ENCODE peak calls at places on chromosomes 12 and 14, in nine cellular contexts. One of them, this sample, is unnamed.
A peak's percentile ranks its signal among the peaks of the same experiment; 100 is the strongest.

GRCh38 chr12:85016423-85016822 is 19.7 kb downstream of the TSPAN19 start:
- DNase-seq in CD8-positive, alpha-beta memory T cell: no peak
- DNase-seq in stomach: no peak
- DNase-seq in heart right ventricle: no peak
- DNase-seq in naive thymus-derived CD4-positive, alpha-beta T cell: no peak
- DNase-seq in mesendoderm: peak; percentile 8
- DNase-seq in GM23248: peak; percentile 97
- DNase-seq in CD8-positive, alpha-beta T cell: no peak
- DNase-seq in adrenal gland: no peak
- DNase-seq in this sample: no peak

GRCh38 chr12:1840561-1840960 is 20.2 kb downstream of the LRTM2 start:
- DNase-seq in CD8-positive, alpha-beta memory T cell: no peak
- DNase-seq in stomach: no peak
- DNase-seq in heart right ventricle: no peak
- DNase-seq in naive thymus-derived CD4-positive, alpha-beta T cell: no peak
- DNase-seq in mesendoderm: no peak
- DNase-seq in GM23248: no peak
- DNase-seq in CD8-positive, alpha-beta T cell: no peak
- DNase-seq in adrenal gland: no peak
- DNase-seq in this sample: no peak

GRCh38 chr14:80110721-80111120 is 100.6 kb downstream of the DIO2 start:
- DNase-seq in CD8-positive, alpha-beta memory T cell: no peak
- DNase-seq in stomach: no peak
- DNase-seq in heart right ventricle: no peak
- DNase-seq in naive thymus-derived CD4-positive, alpha-beta T cell: no peak
- DNase-seq in mesendoderm: no peak
- DNase-seq in GM23248: no peak
- DNase-seq in CD8-positive, alpha-beta T cell: no peak
- DNase-seq in adrenal gland: no peak
- DNase-seq in this sample: no peak

GRCh38 chr14:91290986-91291385 is 46.5 kb upstream of the GPR68 start:
- DNase-seq in CD8-positive, alpha-beta memory T cell: no peak
- DNase-seq in stomach: peak; percentile 67
- DNase-seq in heart right ventricle: no peak
- DNase-seq in naive thymus-derived CD4-positive, alpha-beta T cell: no peak
- DNase-seq in mesendoderm: no peak
- DNase-seq in GM23248: no peak
- DNase-seq in CD8-positive, alpha-beta T cell: no peak
- DNase-seq in adrenal gland: no peak
- DNase-seq in this sample: peak; percentile 51

GRCh38 chr12:124994435-124994975 is 1.1 kb downstream of the BRI3BP start:
- DNase-seq in CD8-positive, alpha-beta memory T cell: no peak
- DNase-seq in stomach: peak; percentile 51
- DNase-seq in heart right ventricle: no peak
- DNase-seq in naive thymus-derived CD4-positive, alpha-beta T cell: no peak
- DNase-seq in mesendoderm: peak; percentile 46
- DNase-seq in GM23248: no peak
- DNase-seq in CD8-positive, alpha-beta T cell: no peak
- DNase-seq in adrenal gland: no peak
- DNase-seq in this sample: no peak

GRCh38 chr14:100526632-100527031 is 60.6 kb downstream of the BEGAIN start:
- DNase-seq in CD8-positive, alpha-beta memory T cell: no peak
- DNase-seq in stomach: peak; percentile 23
- DNase-seq in heart right ventricle: no peak
- DNase-seq in naive thymus-derived CD4-positive, alpha-beta T cell: no peak
- DNase-seq in mesendoderm: no peak
- DNase-seq in GM23248: no peak
- DNase-seq in CD8-positive, alpha-beta T cell: no peak
- DNase-seq in adrenal gland: peak; percentile 21
- DNase-seq in this sample: no peak

GRCh38 chr12:84995646-84996045 is 40.4 kb downstream of the TSPAN19 start:
- DNase-seq in CD8-positive, alpha-beta memory T cell: no peak
- DNase-seq in stomach: no peak
- DNase-seq in heart right ventricle: no peak
- DNase-seq in naive thymus-derived CD4-positive, alpha-beta T cell: no peak
- DNase-seq in mesendoderm: no peak
- DNase-seq in GM23248: no peak
- DNase-seq in CD8-positive, alpha-beta T cell: no peak
- DNase-seq in adrenal gland: no peak
- DNase-seq in this sample: no peak

GRCh38 chr14:70096866-70097265 is 91.9 kb downstream of the SLC8A3 start:
- DNase-seq in CD8-positive, alpha-beta memory T cell: no peak
- DNase-seq in stomach: no peak
- DNase-seq in heart right ventricle: no peak
- DNase-seq in naive thymus-derived CD4-positive, alpha-beta T cell: no peak
- DNase-seq in mesendoderm: peak; percentile 63
- DNase-seq in GM23248: peak; percentile 45
- DNase-seq in CD8-positive, alpha-beta T cell: no peak
- DNase-seq in adrenal gland: no peak
- DNase-seq in this sample: no peak

GRCh38 chr14:55583942-55584468 is 4.0 kb downstream of the KTN1 start:
- DNase-seq in CD8-positive, alpha-beta memory T cell: no peak
- DNase-seq in stomach: no peak
- DNase-seq in heart right ventricle: no peak
- DNase-seq in naive thymus-derived CD4-positive, alpha-beta T cell: no peak
- DNase-seq in mesendoderm: peak; percentile 79
- DNase-seq in GM23248: no peak
- DNase-seq in CD8-positive, alpha-beta T cell: no peak
- DNase-seq in adrenal gland: no peak
- DNase-seq in this sample: no peak

GRCh38 chr12:75564821-75565220 is 53.4 kb upstream of the KRR1 start:
- DNase-seq in CD8-positive, alpha-beta memory T cell: no peak
- DNase-seq in stomach: no peak
- DNase-seq in heart right ventricle: no peak
- DNase-seq in naive thymus-derived CD4-positive, alpha-beta T cell: no peak
- DNase-seq in mesendoderm: no peak
- DNase-seq in GM23248: no peak
- DNase-seq in CD8-positive, alpha-beta T cell: no peak
- DNase-seq in adrenal gland: no peak
- DNase-seq in this sample: no peak

GRCh38 chr14:95953111-95953724 is 76.6 kb downstream of the TUNAR start:
- DNase-seq in CD8-positive, alpha-beta memory T cell: no peak
- DNase-seq in stomach: no peak
- DNase-seq in heart right ventricle: no peak
- DNase-seq in naive thymus-derived CD4-positive, alpha-beta T cell: no peak
- DNase-seq in mesendoderm: peak; percentile 73
- DNase-seq in GM23248: peak; percentile 35
- DNase-seq in CD8-positive, alpha-beta T cell: no peak
- DNase-seq in adrenal gland: no peak
- DNase-seq in this sample: no peak

GRCh38 chr12:98939350-98939749 is 294.3 kb downstream of the APAF1 start:
- DNase-seq in CD8-positive, alpha-beta memory T cell: no peak
- DNase-seq in stomach: no peak
- DNase-seq in heart right ventricle: no peak
- DNase-seq in naive thymus-derived CD4-positive, alpha-beta T cell: no peak
- DNase-seq in mesendoderm: peak; percentile 69
- DNase-seq in GM23248: peak; percentile 72
- DNase-seq in CD8-positive, alpha-beta T cell: no peak
- DNase-seq in adrenal gland: no peak
- DNase-seq in this sample: no peak

GRCh38 chr12:109488051-109488665 is 10.7 kb downstream of the UBE3B start:
- DNase-seq in CD8-positive, alpha-beta memory T cell: no peak
- DNase-seq in stomach: no peak
- DNase-seq in heart right ventricle: no peak
- DNase-seq in naive thymus-derived CD4-positive, alpha-beta T cell: no peak
- DNase-seq in mesendoderm: no peak
- DNase-seq in GM23248: peak; percentile 64
- DNase-seq in CD8-positive, alpha-beta T cell: no peak
- DNase-seq in adrenal gland: no peak
- DNase-seq in this sample: no peak

GRCh38 chr14:94129758-94130414 is 482 bp upstream of the IFI27L2 start:
- DNase-seq in CD8-positive, alpha-beta memory T cell: peak; percentile 29
- DNase-seq in stomach: no peak
- DNase-seq in heart right ventricle: peak; percentile 40
- DNase-seq in naive thymus-derived CD4-positive, alpha-beta T cell: no peak
- DNase-seq in mesendoderm: peak; percentile 61
- DNase-seq in GM23248: peak; percentile 77
- DNase-seq in CD8-positive, alpha-beta T cell: no peak
- DNase-seq in adrenal gland: peak; percentile 73
- DNase-seq in this sample: peak; percentile 41

GRCh38 chr14:94127330-94127729 is 2.1 kb downstream of the IFI27L2 start:
- DNase-seq in CD8-positive, alpha-beta memory T cell: no peak
- DNase-seq in stomach: no peak
- DNase-seq in heart right ventricle: no peak
- DNase-seq in naive thymus-derived CD4-positive, alpha-beta T cell: no peak
- DNase-seq in mesendoderm: no peak
- DNase-seq in GM23248: no peak
- DNase-seq in CD8-positive, alpha-beta T cell: no peak
- DNase-seq in adrenal gland: no peak
- DNase-seq in this sample: no peak

GRCh38 chr14:94126800-94127199 is 2.6 kb downstream of the IFI27L2 start:
- DNase-seq in CD8-positive, alpha-beta memory T cell: no peak
- DNase-seq in stomach: no peak
- DNase-seq in heart right ventricle: no peak
- DNase-seq in naive thymus-derived CD4-positive, alpha-beta T cell: no peak
- DNase-seq in mesendoderm: no peak
- DNase-seq in GM23248: no peak
- DNase-seq in CD8-positive, alpha-beta T cell: no peak
- DNase-seq in adrenal gland: no peak
- DNase-seq in this sample: no peak

GRCh38 chr14:94129111-94129757 is at the start of gene IFI27L2:
- DNase-seq in CD8-positive, alpha-beta memory T cell: peak; percentile 68
- DNase-seq in stomach: peak; percentile 67
- DNase-seq in heart right ventricle: peak; percentile 72
- DNase-seq in naive thymus-derived CD4-positive, alpha-beta T cell: peak; percentile 29
- DNase-seq in mesendoderm: peak; percentile 93
- DNase-seq in GM23248: peak; percentile 89
- DNase-seq in CD8-positive, alpha-beta T cell: peak; percentile 42
- DNase-seq in adrenal gland: peak; percentile 85
- DNase-seq in this sample: peak; percentile 67

DNA sequence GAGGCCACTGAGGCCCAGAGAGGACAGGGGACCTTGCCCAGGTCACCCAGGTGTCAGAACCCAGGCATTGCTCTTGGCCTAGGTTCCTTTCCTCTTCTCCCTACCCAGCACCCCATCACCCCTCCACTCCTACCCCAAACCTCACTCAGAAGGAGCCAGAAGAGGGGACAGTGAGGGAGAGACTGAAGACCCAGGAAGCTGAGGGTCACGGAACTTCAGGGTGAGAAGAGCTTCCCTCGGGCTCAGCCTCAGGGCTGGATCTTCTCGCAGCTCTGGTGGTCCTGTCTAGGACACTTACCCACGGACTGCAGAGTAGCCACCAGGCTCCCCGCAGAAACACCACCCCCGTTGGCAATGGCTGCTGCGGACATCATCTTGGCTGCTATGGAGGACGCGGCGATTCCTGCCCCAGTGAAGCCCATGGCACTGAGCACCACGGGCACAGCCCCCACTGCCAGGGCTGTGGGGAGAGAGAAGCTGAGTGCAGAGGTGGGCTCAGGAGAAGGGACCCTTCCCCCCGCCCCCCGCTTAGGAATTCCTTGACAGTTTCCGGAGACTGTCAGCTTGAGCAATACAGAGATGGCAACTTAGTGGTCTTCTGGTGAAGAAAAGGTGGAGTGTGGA is 1.1 kb downstream of the IFI27L2 start:
- DNase-seq in CD8-positive, alpha-beta memory T cell: no peak
- DNase-seq in stomach: peak; percentile 17
- DNase-seq in heart right ventricle: no peak
- DNase-seq in naive thymus-derived CD4-positive, alpha-beta T cell: no peak
- DNase-seq in mesendoderm: no peak
- DNase-seq in GM23248: no peak
- DNase-seq in CD8-positive, alpha-beta T cell: no peak
- DNase-seq in adrenal gland: no peak
- DNase-seq in this sample: no peak
- H3K4me3 ChIP-seq in CD8-positive, alpha-beta memory T cell: no peak overlapping the region
- H3K4me3 ChIP-seq in stomach: peak overlapping the region; percentile 50
- H3K4me3 ChIP-seq in heart right ventricle: no peak overlapping the region
- H3K4me3 ChIP-seq in naive thymus-derived CD4-positive, alpha-beta T cell: no peak overlapping the region
- H3K4me3 ChIP-seq in mesendoderm: no peak overlapping the region
- H3K4me3 ChIP-seq in GM23248: peak overlapping the region; percentile 80
- H3K4me3 ChIP-seq in CD8-positive, alpha-beta T cell: no peak overlapping the region
- H3K4me3 ChIP-seq in adrenal gland: no peak overlapping the region
- H3K4me3 ChIP-seq in this sample: no peak overlapping the region

GRCh38 chr14:73750161-73750901 is 36.1 kb upstream of the PNMA1 start:
- DNase-seq in CD8-positive, alpha-beta memory T cell: no peak
- DNase-seq in stomach: peak; percentile 72
- DNase-seq in heart right ventricle: no peak
- DNase-seq in naive thymus-derived CD4-positive, alpha-beta T cell: no peak
- DNase-seq in mesendoderm: peak; percentile 70
- DNase-seq in GM23248: no peak
- DNase-seq in CD8-positive, alpha-beta T cell: no peak
- DNase-seq in adrenal gland: no peak
- DNase-seq in this sample: no peak
- H3K4me1 ChIP-seq in CD8-positive, alpha-beta memory T cell: peaks cover 98% of the 10 kb centered on the region
- H3K4me1 ChIP-seq in stomach: peaks cover 100% of the 10 kb centered on the region
- H3K4me1 ChIP-seq in heart right ventricle: peaks cover 100% of the 10 kb centered on the region
- H3K4me1 ChIP-seq in naive thymus-derived CD4-positive, alpha-beta T cell: peaks cover 94% of the 10 kb centered on the region
- H3K4me1 ChIP-seq in mesendoderm: peaks cover 23% of the 10 kb centered on the region
- H3K4me1 ChIP-seq in GM23248: peaks cover 46% of the 10 kb centered on the region
- H3K4me1 ChIP-seq in CD8-positive, alpha-beta T cell: peaks cover 98% of the 10 kb centered on the region
- H3K4me1 ChIP-seq in adrenal gland: peaks cover 97% of the 10 kb centered on the region
- H3K4me1 ChIP-seq in this sample: peaks cover 95% of the 10 kb centered on the region

GRCh38 chr12:96313606-96314005 is 86.6 kb downstream of the CDK17 start:
- DNase-seq in CD8-positive, alpha-beta memory T cell: no peak
- DNase-seq in stomach: no peak
- DNase-seq in heart right ventricle: no peak
- DNase-seq in naive thymus-derived CD4-positive, alpha-beta T cell: no peak
- DNase-seq in mesendoderm: no peak
- DNase-seq in GM23248: no peak
- DNase-seq in CD8-positive, alpha-beta T cell: no peak
- DNase-seq in adrenal gland: no peak
- DNase-seq in this sample: no peak

GRCh38 chr12:96314723-96315122 is 85.5 kb downstream of the CDK17 start:
- DNase-seq in CD8-positive, alpha-beta memory T cell: no peak
- DNase-seq in stomach: no peak
- DNase-seq in heart right ventricle: no peak
- DNase-seq in naive thymus-derived CD4-positive, alpha-beta T cell: no peak
- DNase-seq in mesendoderm: no peak
- DNase-seq in GM23248: no peak
- DNase-seq in CD8-positive, alpha-beta T cell: no peak
- DNase-seq in adrenal gland: no peak
- DNase-seq in this sample: no peak

GRCh38 chr12:96308881-96309280 is 91.4 kb downstream of the CDK17 start:
- DNase-seq in CD8-positive, alpha-beta memory T cell: no peak
- DNase-seq in stomach: no peak
- DNase-seq in heart right ventricle: no peak
- DNase-seq in naive thymus-derived CD4-positive, alpha-beta T cell: no peak
- DNase-seq in mesendoderm: no peak
- DNase-seq in GM23248: peak; percentile 6
- DNase-seq in CD8-positive, alpha-beta T cell: no peak
- DNase-seq in adrenal gland: no peak
- DNase-seq in this sample: no peak

GRCh38 chr12:96310067-96310466 is 90.2 kb downstream of the CDK17 start:
- DNase-seq in CD8-positive, alpha-beta memory T cell: no peak
- DNase-seq in stomach: no peak
- DNase-seq in heart right ventricle: no peak
- DNase-seq in naive thymus-derived CD4-positive, alpha-beta T cell: no peak
- DNase-seq in mesendoderm: no peak
- DNase-seq in GM23248: no peak
- DNase-seq in CD8-positive, alpha-beta T cell: no peak
- DNase-seq in adrenal gland: no peak
- DNase-seq in this sample: no peak

GRCh38 chr12:96311191-96311590 is 89.0 kb downstream of the CDK17 start:
- DNase-seq in CD8-positive, alpha-beta memory T cell: no peak
- DNase-seq in stomach: no peak
- DNase-seq in heart right ventricle: no peak
- DNase-seq in naive thymus-derived CD4-positive, alpha-beta T cell: no peak
- DNase-seq in mesendoderm: no peak
- DNase-seq in GM23248: no peak
- DNase-seq in CD8-positive, alpha-beta T cell: no peak
- DNase-seq in adrenal gland: no peak
- DNase-seq in this sample: no peak
- H3K36me3 ChIP-seq in CD8-positive, alpha-beta memory T cell: no peaks in the 10 kb centered on the region
- H3K36me3 ChIP-seq in stomach: no peaks in the 10 kb centered on the region
- H3K36me3 ChIP-seq in heart right ventricle: peaks cover 48% of the 10 kb centered on the region
- H3K36me3 ChIP-seq in naive thymus-derived CD4-positive, alpha-beta T cell: no peaks in the 10 kb centered on the region
- H3K36me3 ChIP-seq in mesendoderm: no peaks in the 10 kb centered on the region
- H3K36me3 ChIP-seq in GM23248: peaks cover 43% of the 10 kb centered on the region
- H3K36me3 ChIP-seq in CD8-positive, alpha-beta T cell: no peaks in the 10 kb centered on the region
- H3K36me3 ChIP-seq in adrenal gland: no peaks in the 10 kb centered on the region
- H3K36me3 ChIP-seq in this sample: peaks cover 2% of the 10 kb centered on the region

GRCh38 chr12:14960548-14961465 is 594 bp downstream of the ARHGDIB start:
- DNase-seq in CD8-positive, alpha-beta memory T cell: peak; percentile 49
- DNase-seq in stomach: no peak
- DNase-seq in heart right ventricle: peak; percentile 42
- DNase-seq in naive thymus-derived CD4-positive, alpha-beta T cell: peak; percentile 77
- DNase-seq in mesendoderm: no peak
- DNase-seq in GM23248: peak; percentile 27
- DNase-seq in CD8-positive, alpha-beta T cell: peak; percentile 37
- DNase-seq in adrenal gland: no peak
- DNase-seq in this sample: peak; percentile 35
- H3K4me3 ChIP-seq in CD8-positive, alpha-beta memory T cell: peak overlapping the region; percentile 94
- H3K4me3 ChIP-seq in stomach: peak overlapping the region; percentile 45
- H3K4me3 ChIP-seq in heart right ventricle: peak overlapping the region; percentile 13
- H3K4me3 ChIP-seq in naive thymus-derived CD4-positive, alpha-beta T cell: peak overlapping the region; percentile 84
- H3K4me3 ChIP-seq in mesendoderm: no peak overlapping the region
- H3K4me3 ChIP-seq in GM23248: peak overlapping the region; percentile 55
- H3K4me3 ChIP-seq in CD8-positive, alpha-beta T cell: peak overlapping the region; percentile 71
- H3K4me3 ChIP-seq in adrenal gland: peak overlapping the region; percentile 17
- H3K4me3 ChIP-seq in this sample: no peak overlapping the region

This sample was measured in thyroid gland.